ENCODE peak calls at places on chromosomes 3 and 15, in four cellular contexts. Y is K562, P is HepG2, J is H1. O is an unnamed sample.
A peak's percentile ranks its signal among the peaks of the same experiment; 100 is the strongest.

GRCh38 chr3:87855626-87856025 is 203.2 kb downstream of the CGGBP1 start:
- DNase-seq in Y (no peak), P (no peak), J (no peak), O (no peak)

GRCh38 chr3:13262493-13263211 is 157.5 kb downstream of the NUP210 start:
- DNase-seq in Y (no peak), P (peak; percentile 99), J (no peak), O (peak; percentile 37)

GRCh38 chr3:114745322-114746240 is 401.5 kb downstream of the ZBTB20 start:
- DNase-seq in Y (no peak), P (peak; percentile 91), J (no peak), O (no peak)

GRCh38 chr15:57550640-57551039 is 41.1 kb upstream of the MYZAP start:
- DNase-seq in Y (no peak), P (no peak), J (no peak), O (no peak)

GRCh38 chr15:79311901-79312553 is 1.1 kb downstream of the TMED3 start:
- DNase-seq in Y (no peak), P (no peak), J (no peak), O (peak; percentile 24)

GRCh38 chr3:61701019-61701418 is 139.6 kb downstream of the PTPRG start:
- DNase-seq in Y (no peak), P (no peak), J (no peak), O (no peak)

GRCh38 chr3:196218155-196218712 is 1.9 kb downstream of the SLC51A start:
- DNase-seq in Y (no peak), P (no peak), J (no peak), O (no peak)

GRCh38 chr3:18758047-18758704 is 333.0 kb upstream of the SATB1 start:
- DNase-seq in Y (peak; percentile 37), P (peak; percentile 47), J (no peak), O (peak; percentile 28)

GRCh38 chr15:33506781-33507180 is 196.0 kb downstream of the RYR3 start:
- DNase-seq in Y (no peak), P (no peak), J (no peak), O (no peak)

GRCh38 chr15:63519041-63519440 is 14.6 kb downstream of the USP3 start:
- DNase-seq in Y (no peak), P (no peak), J (no peak), O (no peak)

GRCh38 chr15:101288905-101289513 is 6.0 kb downstream of the SNRPA1 start:
- DNase-seq in Y (peak; percentile 35), P (peak; percentile 50), J (no peak), O (no peak)

GRCh38 chr3:189842681-189843602 is 211.8 kb downstream of the TP63 start:
- DNase-seq in Y (no peak), P (no peak), J (no peak), O (no peak)

GRCh38 chr3:121592856-121593702 is at the start of gene FBXO40:
- DNase-seq in Y (no peak), P (no peak), J (peak; percentile 68), O (no peak)

GRCh38 chr3:131083190-131083863 is 56.6 kb downstream of the NEK11 start:
- DNase-seq in Y (no peak), P (no peak), J (no peak), O (no peak)

GRCh38 chr3:160643994-160644393 is 33.0 kb upstream of the ARL14 start:
- DNase-seq in Y (no peak), P (no peak), J (no peak), O (no peak)

GRCh38 chr3:173403376-173403775 is 5.8 kb downstream of the NLGN1 start:
- DNase-seq in Y (no peak), P (no peak), J (no peak), O (no peak)

GRCh38 chr3:39990532-39990931 is 181.1 kb downstream of the MYRIP start:
- DNase-seq in Y (peak; percentile 73), P (peak; percentile 70), J (peak; percentile 55), O (peak; percentile 5)

GRCh38 chr3:87350367-87351199 is 74.2 kb upstream of the POU1F1 start:
- DNase-seq in Y (peak; percentile 43), P (peak; percentile 41), J (no peak), O (no peak)

GRCh38 chr3:55497250-55497649 is 10.1 kb upstream of the WNT5A start:
- DNase-seq in Y (no peak), P (no peak), J (no peak), O (no peak)

GRCh38 chr3:197103766-197104165 is 74.1 kb upstream of the MELTF start:
- DNase-seq in Y (no peak), P (no peak), J (no peak), O (no peak)

GRCh38 chr3:193842029-193842782 is 249.2 kb downstream of the OPA1 start:
- DNase-seq in Y (peak; percentile 37), P (no peak), J (no peak), O (peak; percentile 28)

GRCh38 chr3:104566054-104566453 is 800.7 kb upstream of the ALCAM start:
- DNase-seq in Y (no peak), P (no peak), J (no peak), O (no peak)

GRCh38 chr3:16513141-16514020 is at the start of gene RFTN1:
- DNase-seq in Y (no peak), P (no peak), J (peak; percentile 67), O (no peak)

GRCh38 chr3:106104078-106104477 is 235.3 kb upstream of the CBLB start:
- DNase-seq in Y (no peak), P (no peak), J (no peak), O (no peak)

GRCh38 chr3:9903904-9904303 is 1.3 kb downstream of the IL17RE start:
- DNase-seq in Y (no peak), P (no peak), J (no peak), O (no peak)

GRCh38 chr15:64216722-64217428 is 54.1 kb upstream of the PPIB start:
- DNase-seq in Y (peak; percentile 59), P (peak; percentile 97), J (no peak), O (no peak)

GRCh38 chr15:101170568-101171350 is 81.1 kb downstream of the CHSY1 start:
- DNase-seq in Y (no peak), P (no peak), J (no peak), O (no peak)

GRCh38 chr3:24270204-24270671 is 224.4 kb downstream of the THRB start:
- DNase-seq in Y (no peak), P (no peak), J (no peak), O (no peak)

GRCh38 chr3:88480822-88481221 is 331.1 kb downstream of the C3orf38 start:
- DNase-seq in Y (no peak), P (no peak), J (no peak), O (no peak)

GRCh38 chr15:85430406-85431204 is 50.2 kb downstream of the AKAP13 start:
- DNase-seq in Y (no peak), P (no peak), J (no peak), O (peak; percentile 53)

GRCh38 chr3:51388286-51389029 is 2.6 kb upstream of the RBM15B start:
- DNase-seq in Y (no peak), P (peak; percentile 45), J (peak; percentile 43), O (no peak)

GRCh38 chr15:63165166-63165859 is 8.0 kb upstream of the RPS27L start:
- DNase-seq in Y (no peak), P (no peak), J (peak; percentile 19), O (no peak)

GRCh38 chr3:152269423-152270144 is 855 bp downstream of the MBNL1 start:
- DNase-seq in Y (no peak), P (peak; percentile 46), J (no peak), O (no peak)

GRCh38 chr15:50881121-50882048 is 27.1 kb upstream of the AP4E1 start:
- DNase-seq in Y (no peak), P (peak; percentile 5), J (no peak), O (peak; percentile 56)

GRCh38 chr3:99236576-99236975 is 335.1 kb upstream of the DCBLD2 start:
- DNase-seq in Y (no peak), P (no peak), J (no peak), O (no peak)

GRCh38 chr3:71461749-71462483 is 121.6 kb downstream of the FOXP1 start:
- DNase-seq in Y (no peak), P (no peak), J (no peak), O (no peak)

GRCh38 chr3:11948866-11949265 is 55.3 kb upstream of the SYN2 start:
- DNase-seq in Y (no peak), P (no peak), J (no peak), O (no peak)

GRCh38 chr3:11948331-11948730 is 55.9 kb upstream of the SYN2 start:
- DNase-seq in Y (no peak), P (no peak), J (no peak), O (no peak)

GRCh38 chr3:11949351-11949750 is 54.8 kb upstream of the SYN2 start:
- DNase-seq in Y (no peak), P (no peak), J (no peak), O (no peak)

DNA sequence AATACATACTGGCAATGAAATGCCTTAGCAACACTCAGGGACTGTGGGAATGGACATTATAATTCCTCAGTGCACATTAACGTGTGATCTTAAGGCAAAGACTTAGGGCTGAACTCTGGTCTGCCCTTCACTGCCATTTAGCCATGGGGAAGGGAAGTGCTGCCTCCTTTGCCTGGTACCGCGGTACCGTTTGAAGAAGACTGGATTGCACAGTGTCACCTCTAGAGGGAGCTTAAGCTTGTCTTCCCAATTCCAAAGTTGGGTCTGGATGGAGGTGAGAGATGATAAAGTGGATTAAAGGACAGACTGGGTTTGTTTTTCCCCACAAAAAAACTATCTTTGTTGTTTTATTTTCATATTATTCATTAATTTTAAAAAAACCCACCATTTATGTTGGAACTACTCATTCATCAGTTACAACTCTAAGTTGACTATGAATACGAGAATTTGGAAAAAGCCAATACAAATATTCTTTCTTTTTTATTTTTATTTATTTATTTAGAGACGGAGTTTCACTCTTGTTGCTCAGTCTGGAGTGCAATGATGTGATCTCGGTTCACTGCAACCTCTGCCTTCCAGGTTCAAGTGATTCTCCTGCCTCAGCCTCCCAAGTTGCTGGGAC is 60.0 kb upstream of the SYN2 start:
- DNase-seq in Y (peak; percentile 58), P (peak; percentile 37), J (peak; percentile 55), O (no peak)
- TF ChIP-seq BRCA1 in Y (no peak), P (no peak), J (no peak), O (no peak)

DNA sequence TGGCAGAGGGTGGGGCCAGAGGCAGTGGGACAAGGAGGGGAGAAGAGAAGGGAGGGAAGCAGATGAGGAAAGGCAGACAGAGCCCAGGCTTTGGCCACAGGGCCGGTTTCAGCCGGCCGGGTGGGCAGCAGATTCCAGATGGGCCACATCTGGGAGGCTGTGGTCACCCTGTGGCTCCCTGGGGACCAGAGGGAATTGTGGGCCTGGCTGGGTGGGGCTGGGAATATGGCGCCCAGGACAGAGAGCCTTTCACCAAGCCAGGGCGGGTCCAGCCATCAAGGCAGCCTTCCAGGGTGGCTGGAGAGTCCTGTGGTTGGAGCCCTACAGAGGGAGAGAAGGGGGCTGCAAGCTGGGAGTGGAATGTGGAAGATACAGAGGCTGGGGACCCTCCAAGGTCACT is 18.9 kb downstream of the PTH1R start:
- DNase-seq in Y (no peak), P (no peak), J (no peak), O (no peak)
- TF ChIP-seq BRCA1 in Y (no peak), P (no peak), J (no peak), O (no peak)

GRCh38 chr15:89419370-89419984 is 76.9 kb downstream of the RHCG start:
- DNase-seq in Y (peak; percentile 69), P (peak; percentile 18), J (peak; percentile 95), O (no peak)
- TF ChIP-seq BRCA1 in Y (no peak), P (peak; percentile 67), J (no peak), O (no peak)

GRCh38 chr3:14537590-14538450 is 2.3 kb downstream of the GRIP2 start:
- DNase-seq in Y (peak; percentile 87), P (no peak), J (no peak), O (no peak)

GRCh38 chr3:14538451-14539088 is 1.6 kb downstream of the GRIP2 start:
- DNase-seq in Y (no peak), P (no peak), J (no peak), O (no peak)

GRCh38 chr3:14540209-14540575 is at the start of gene GRIP2:
- DNase-seq in Y (no peak), P (no peak), J (no peak), O (no peak)

GRCh38 chr3:14540821-14541385 is 761 bp upstream of the GRIP2 start:
- DNase-seq in Y (no peak), P (no peak), J (no peak), O (no peak)

GRCh38 chr3:14539384-14540208 is 546 bp downstream of the GRIP2 start:
- DNase-seq in Y (no peak), P (no peak), J (no peak), O (no peak)
- TF ChIP-seq BRCA1 in Y (no peak), P (no peak), J (no peak), O (no peak)